ENCODE peak calls at places on chromosomes 1 and 21, in four cellular contexts. U is Panc1, K is RWPE1, D is left lung. G is an unnamed sample.

GRCh38 chr1:216750031-216750627 is 26.9 kb upstream of the ESRRG start:
- DNase-seq in U (peak), K (peak), D (no peak), G (no peak)

GRCh38 chr1:234913771-234914170 is 214.9 kb downstream of the TOMM20 start:
- DNase-seq in U (no peak), K (no peak), D (no peak), G (no peak)

GRCh38 chr1:230568008-230568407 is 74.3 kb upstream of the COG2 start:
- DNase-seq in U (no peak), D (no peak), K (peak), G (no peak)

GRCh38 chr1:30636621-30637020 is 86.8 kb downstream of the MATN1 start:
- DNase-seq in K (no peak), U (no peak), D (no peak), G (no peak)

GRCh38 chr1:231218078-231218477 is 22.9 kb upstream of the GNPAT start:
- DNase-seq in K (no peak), D (no peak), U (no peak), G (no peak)

GRCh38 chr1:157073944-157074685 is 25.5 kb downstream of the ETV3L start:
- DNase-seq in D (peak), K (no peak), U (no peak), G (peak)

GRCh38 chr1:55288245-55288644 is 73.1 kb upstream of the USP24 start:
- DNase-seq in D (no peak), U (no peak), K (no peak), G (no peak)

GRCh38 chr1:240663160-240663879 is 51.4 kb upstream of the GREM2 start:
- DNase-seq in D (no peak), K (peak), U (no peak), G (no peak)

GRCh38 chr1:4171480-4172450 is 271.7 kb upstream of the C1orf174 start:
- DNase-seq in U (no peak), D (no peak), K (no peak), G (no peak)

GRCh38 chr1:38064232-38064903 is 17.8 kb upstream of the POU3F1 start:
- DNase-seq in D (no peak), K (peak), U (no peak), G (no peak)

GRCh38 chr1:150970818-150971582 is 3.6 kb downstream of the CERS2 start:
- DNase-seq in K (no peak), U (no peak), D (peak), G (no peak)

GRCh38 chr1:2637472-2637871 is 4.7 kb upstream of the MMEL1 start:
- DNase-seq in D (no peak), U (no peak), K (no peak), G (no peak)

GRCh38 chr1:153194331-153195050 is 8.7 kb upstream of the LELP1 start:
- DNase-seq in U (no peak), D (no peak), K (no peak), G (no peak)

GRCh38 chr1:153195216-153195615 is 8.0 kb upstream of the LELP1 start:
- DNase-seq in U (no peak), D (no peak), K (no peak), G (no peak)

GRCh38 chr1:153190373-153190772 is 12.9 kb upstream of the LELP1 start:
- DNase-seq in D (no peak), K (peak), U (no peak), G (no peak)

GRCh38 chr1:153192697-153193096 is 10.5 kb upstream of the LELP1 start:
- DNase-seq in D (no peak), U (no peak), K (peak), G (no peak)
- TF ChIP-seq CTCF in D (no peak), U (peak), K (peak), G (no peak)

DNA sequence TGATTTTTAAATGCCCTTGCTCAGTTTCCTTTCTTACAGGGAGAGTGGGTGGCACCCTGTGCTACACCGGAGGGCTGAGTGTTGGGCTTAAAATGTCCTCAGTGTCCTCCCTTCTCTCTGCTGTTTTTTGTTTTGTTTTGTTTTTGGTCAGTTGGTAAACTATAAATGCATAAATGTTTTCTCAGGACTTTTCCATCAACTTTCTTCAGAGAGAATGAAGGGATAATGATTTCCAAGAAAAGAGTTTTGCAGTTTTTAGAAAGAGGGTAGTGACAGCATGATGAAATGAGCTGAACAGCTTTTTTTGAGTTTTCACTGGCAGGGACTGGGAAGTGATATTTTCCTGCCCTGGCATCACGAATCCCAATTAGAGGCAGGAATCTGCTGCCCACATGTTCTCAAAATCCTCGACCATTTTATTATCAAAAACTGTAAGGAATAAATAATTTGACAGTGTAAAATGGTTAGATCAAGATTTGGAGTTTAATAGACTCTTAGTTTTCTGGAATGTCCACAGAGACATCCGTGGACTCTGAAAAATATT is 15.2 kb downstream of the LAMC1 start:
- DNase-seq in D (no peak), U (no peak), K (no peak), G (no peak)
- H3K27ac ChIP-seq in D (no peak), U (no peak), K (no peak), G (no peak)

GRCh38 chr1:32541064-32541566 is 1.9 kb downstream of the ZBTB8A start:
- DNase-seq in U (no peak), K (no peak), D (no peak), G (no peak)

GRCh38 chr1:32540589-32540988 is 1.4 kb downstream of the ZBTB8A start:
- DNase-seq in D (no peak), U (no peak), K (no peak), G (no peak)

GRCh38 chr1:32536764-32537163 is 2.5 kb upstream of the ZBTB8A start:
- DNase-seq in D (no peak), K (no peak), U (no peak), G (no peak)

GRCh38 chr1:32539584-32540571 is 651 bp downstream of the ZBTB8A start:
- DNase-seq in U (no peak), D (peak), K (peak), G (peak)

DNA sequence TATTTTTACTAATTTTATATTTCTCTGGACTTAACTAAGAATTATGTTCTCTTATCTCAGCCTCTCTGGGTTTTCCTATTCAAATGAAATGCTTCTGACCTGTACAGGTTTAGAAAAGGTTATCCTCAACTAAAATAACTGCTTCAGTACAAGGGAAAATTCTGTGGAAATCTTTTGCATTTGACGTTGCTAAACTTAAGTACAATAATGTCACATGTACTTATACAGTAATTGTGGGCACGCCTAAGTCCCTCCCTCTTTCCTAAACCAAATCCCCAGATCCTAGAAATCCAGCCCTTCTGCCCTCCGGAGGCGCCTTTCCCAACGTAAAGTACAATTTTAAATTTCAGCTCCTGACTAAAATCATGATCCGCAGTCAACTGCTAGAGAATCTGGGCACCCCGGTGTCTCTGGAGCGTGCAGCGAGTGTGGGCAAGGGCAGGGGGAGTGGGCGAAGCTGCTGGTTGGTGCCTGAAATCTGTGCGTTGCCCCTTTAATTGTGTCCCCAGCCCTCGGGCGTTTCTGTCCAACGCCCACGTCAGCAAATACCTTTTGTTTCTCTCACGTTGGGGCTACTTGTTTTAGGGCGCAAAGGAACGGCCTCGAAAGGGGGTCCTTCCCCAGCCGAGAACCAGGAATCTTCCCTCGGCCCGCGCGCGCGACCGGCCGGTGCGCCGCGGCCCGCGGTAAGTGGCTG is at the start of gene ZBTB8A:
- DNase-seq in U (peak), D (peak), K (peak), G (no peak)
- TF ChIP-seq CTCF in U (no peak), D (no peak), K (no peak), G (no peak)

GRCh38 chr21:46634427-46634826 is 1.0 kb upstream of the PRMT2 start:
- DNase-seq in K (no peak), U (no peak), D (no peak), G (no peak)
- H3K27ac ChIP-seq in K (no peak), U (peak), D (peak), G (peak)

GRCh38 chr1:161738627-161739287 is 10.8 kb upstream of the DUSP12 start:
- DNase-seq in D (peak), K (peak), U (no peak), G (peak)
- TF ChIP-seq CTCF in D (peak), K (peak), U (peak), G (peak)

GRCh38 chr21:14084068-14084501 is 126.7 kb downstream of the LIPI start:
- DNase-seq in K (no peak), D (no peak), U (no peak), G (no peak)
- H3K27ac ChIP-seq in K (no peak), D (no peak), U (no peak), G (no peak)

GRCh38 chr1:34787461-34788420 is 5.1 kb upstream of the GJA4 start:
- DNase-seq in K (no peak), D (no peak), U (no peak), G (no peak)
- TF ChIP-seq CTCF in K (no peak), D (no peak), U (no peak), G (no peak)

DNA sequence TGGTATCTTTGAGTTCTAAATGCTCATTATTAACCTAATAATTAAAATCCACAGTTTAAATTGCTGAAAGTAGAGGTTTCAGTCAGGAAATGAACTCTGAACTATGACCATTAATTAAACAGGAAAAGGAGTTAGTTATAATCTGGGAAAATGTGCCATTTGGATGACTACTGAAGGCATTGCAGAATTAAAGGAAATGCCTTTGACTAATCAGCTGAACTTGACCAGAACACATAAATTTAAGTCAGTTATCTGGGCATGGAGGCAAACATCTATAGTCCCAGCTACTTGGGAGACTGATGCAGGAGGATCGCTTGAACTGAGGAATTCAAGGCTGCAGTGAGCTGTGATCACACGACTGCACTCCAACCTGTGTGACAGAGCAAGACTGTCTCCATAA is 31.9 kb downstream of the SLC44A5 start:
- DNase-seq in K (no peak), D (no peak), U (no peak), G (no peak)
- H3K27ac ChIP-seq in K (no peak), D (no peak), U (no peak), G (no peak)

GRCh38 chr1:47388548-47389238 is 27.4 kb upstream of the FOXE3 start:
- DNase-seq in U (peak), K (peak), D (peak), G (peak)
- TF ChIP-seq CTCF in U (peak), K (peak), D (peak), G (peak)

G was measured in CD8-positive, alpha-beta T cell.